ENCODE peak calls at places on chromosome 15, in ten cellular contexts. One of them, this sample, is unnamed.

GRCh38 chr15:60370804-60371700 is 26.7 kb downstream of the ANXA2 start:
- DNase-seq in GM10248: no peak
- DNase-seq in coronary artery: peak; percentile 95
- DNase-seq in OCI-LY7: no peak
- DNase-seq in astrocyte of the spinal cord: peak; percentile 99
- DNase-seq in CD4-positive, alpha-beta T cell: no peak
- DNase-seq in endodermal cell: peak; percentile 22
- DNase-seq in osteocyte: peak; percentile 95
- DNase-seq in AG04450: peak; percentile 94
- DNase-seq in GM06990: no peak
- DNase-seq in this sample: peak; percentile 45

GRCh38 chr15:70420421-70421196 is 322.9 kb upstream of the TLE3 start:
- DNase-seq in coronary artery: no peak
- DNase-seq in endodermal cell: peak; percentile 84
- DNase-seq in OCI-LY7: no peak
- DNase-seq in GM10248: no peak
- DNase-seq in GM06990: no peak
- DNase-seq in osteocyte: no peak
- DNase-seq in AG04450: no peak
- DNase-seq in astrocyte of the spinal cord: no peak
- DNase-seq in CD4-positive, alpha-beta T cell: no peak
- DNase-seq in this sample: no peak

GRCh38 chr15:71603379-71603778 is 207.0 kb upstream of the NR2E3 start:
- DNase-seq in coronary artery: no peak
- DNase-seq in GM06990: no peak
- DNase-seq in astrocyte of the spinal cord: no peak
- DNase-seq in GM10248: no peak
- DNase-seq in AG04450: no peak
- DNase-seq in osteocyte: no peak
- DNase-seq in CD4-positive, alpha-beta T cell: no peak
- DNase-seq in endodermal cell: no peak
- DNase-seq in OCI-LY7: no peak
- DNase-seq in this sample: no peak

GRCh38 chr15:40873625-40874561 is at the start of gene RHOV:
- DNase-seq in GM06990: peak; percentile 78
- DNase-seq in OCI-LY7: peak; percentile 72
- DNase-seq in endodermal cell: peak; percentile 96
- DNase-seq in AG04450: no peak
- DNase-seq in coronary artery: no peak
- DNase-seq in CD4-positive, alpha-beta T cell: peak; percentile 19
- DNase-seq in astrocyte of the spinal cord: peak; percentile 35
- DNase-seq in GM10248: peak; percentile 84
- DNase-seq in osteocyte: no peak
- DNase-seq in this sample: peak; percentile 63

GRCh38 chr15:74517096-74517495 is 23.9 kb upstream of the ARID3B start:
- DNase-seq in OCI-LY7: no peak
- DNase-seq in endodermal cell: no peak
- DNase-seq in CD4-positive, alpha-beta T cell: no peak
- DNase-seq in astrocyte of the spinal cord: no peak
- DNase-seq in osteocyte: no peak
- DNase-seq in GM06990: no peak
- DNase-seq in AG04450: no peak
- DNase-seq in GM10248: no peak
- DNase-seq in coronary artery: no peak
- DNase-seq in this sample: no peak

GRCh38 chr15:70494861-70495571 is 268.3 kb downstream of the UACA start:
- DNase-seq in GM06990: no peak
- DNase-seq in AG04450: peak; percentile 82
- DNase-seq in GM10248: no peak
- DNase-seq in osteocyte: no peak
- DNase-seq in OCI-LY7: no peak
- DNase-seq in CD4-positive, alpha-beta T cell: no peak
- DNase-seq in astrocyte of the spinal cord: peak; percentile 89
- DNase-seq in endodermal cell: peak; percentile 65
- DNase-seq in coronary artery: no peak
- DNase-seq in this sample: peak; percentile 82

GRCh38 chr15:46933332-46933731 is 784.0 kb upstream of the SEMA6D start:
- DNase-seq in GM10248: no peak
- DNase-seq in AG04450: no peak
- DNase-seq in osteocyte: no peak
- DNase-seq in GM06990: no peak
- DNase-seq in endodermal cell: no peak
- DNase-seq in OCI-LY7: no peak
- DNase-seq in coronary artery: no peak
- DNase-seq in astrocyte of the spinal cord: no peak
- DNase-seq in CD4-positive, alpha-beta T cell: no peak
- DNase-seq in this sample: no peak

GRCh38 chr15:96699871-96700401 is 369.4 kb downstream of the NR2F2 start:
- DNase-seq in astrocyte of the spinal cord: no peak
- DNase-seq in AG04450: no peak
- DNase-seq in GM06990: no peak
- DNase-seq in GM10248: no peak
- DNase-seq in endodermal cell: peak; percentile 79
- DNase-seq in osteocyte: no peak
- DNase-seq in OCI-LY7: no peak
- DNase-seq in CD4-positive, alpha-beta T cell: no peak
- DNase-seq in coronary artery: no peak
- DNase-seq in this sample: no peak

DNA sequence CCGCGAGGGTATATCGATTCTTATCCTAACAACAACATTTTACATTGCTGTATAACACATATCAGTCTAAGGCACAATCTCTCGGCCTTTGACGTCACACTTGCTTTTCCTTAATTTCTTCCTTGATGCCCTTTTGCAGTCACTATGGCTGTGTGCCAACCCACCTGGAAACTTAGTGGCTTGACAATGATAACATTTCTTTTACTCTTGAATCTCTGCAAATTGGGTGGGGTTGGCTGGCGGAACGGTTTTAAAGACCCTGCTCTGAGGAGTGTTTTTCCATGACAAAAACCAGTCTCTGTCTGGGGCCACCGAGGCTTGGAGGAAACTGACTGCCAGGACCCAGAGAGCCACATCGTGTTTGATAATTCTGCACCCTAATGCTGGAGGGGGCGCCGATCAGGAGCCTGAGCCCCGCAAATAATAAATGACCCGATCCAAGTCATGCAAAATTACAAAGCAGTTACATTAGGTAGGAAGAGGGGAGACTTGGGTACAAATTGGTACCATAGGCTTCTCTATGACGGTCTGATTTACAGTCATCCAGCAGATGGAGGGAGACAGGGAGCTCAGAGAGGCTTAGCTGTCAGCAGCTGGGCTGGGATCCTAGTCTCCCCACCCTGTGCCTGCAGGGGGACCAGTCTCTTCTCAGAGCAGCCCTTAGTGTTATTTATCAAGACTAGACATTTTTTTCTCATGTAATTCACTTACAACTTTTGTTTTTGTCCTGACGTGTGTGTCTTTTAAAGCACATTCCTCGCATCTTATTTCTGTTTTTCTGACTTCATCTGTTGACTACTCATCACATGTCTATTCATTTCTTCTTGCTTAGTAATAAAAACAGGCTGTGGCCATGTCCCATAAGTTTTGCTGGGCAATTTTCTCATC is 115.8 kb downstream of the KLF13 start:
- DNase-seq in osteocyte: peak; percentile 85
- DNase-seq in astrocyte of the spinal cord: peak; percentile 84
- DNase-seq in CD4-positive, alpha-beta T cell: no peak
- DNase-seq in GM06990: no peak
- DNase-seq in OCI-LY7: peak; percentile 77
- DNase-seq in AG04450: peak; percentile 78
- DNase-seq in GM10248: no peak
- DNase-seq in coronary artery: no peak
- DNase-seq in endodermal cell: peak; percentile 72
- DNase-seq in this sample: peak; percentile 50
- TF ChIP-seq CTCF in osteocyte: peak; percentile 52
- TF ChIP-seq CTCF in astrocyte of the spinal cord: peak; percentile 29
- TF ChIP-seq CTCF in CD4-positive, alpha-beta T cell: no peak
- TF ChIP-seq CTCF in GM06990: peak; percentile 11
- TF ChIP-seq CTCF in OCI-LY7: peak; percentile 74
- TF ChIP-seq CTCF in AG04450: peak; percentile 49
- TF ChIP-seq CTCF in GM10248: no peak
- TF ChIP-seq CTCF in coronary artery: no peak
- TF ChIP-seq CTCF in endodermal cell: peak; percentile 70
- TF ChIP-seq CTCF in this sample: no peak

DNA sequence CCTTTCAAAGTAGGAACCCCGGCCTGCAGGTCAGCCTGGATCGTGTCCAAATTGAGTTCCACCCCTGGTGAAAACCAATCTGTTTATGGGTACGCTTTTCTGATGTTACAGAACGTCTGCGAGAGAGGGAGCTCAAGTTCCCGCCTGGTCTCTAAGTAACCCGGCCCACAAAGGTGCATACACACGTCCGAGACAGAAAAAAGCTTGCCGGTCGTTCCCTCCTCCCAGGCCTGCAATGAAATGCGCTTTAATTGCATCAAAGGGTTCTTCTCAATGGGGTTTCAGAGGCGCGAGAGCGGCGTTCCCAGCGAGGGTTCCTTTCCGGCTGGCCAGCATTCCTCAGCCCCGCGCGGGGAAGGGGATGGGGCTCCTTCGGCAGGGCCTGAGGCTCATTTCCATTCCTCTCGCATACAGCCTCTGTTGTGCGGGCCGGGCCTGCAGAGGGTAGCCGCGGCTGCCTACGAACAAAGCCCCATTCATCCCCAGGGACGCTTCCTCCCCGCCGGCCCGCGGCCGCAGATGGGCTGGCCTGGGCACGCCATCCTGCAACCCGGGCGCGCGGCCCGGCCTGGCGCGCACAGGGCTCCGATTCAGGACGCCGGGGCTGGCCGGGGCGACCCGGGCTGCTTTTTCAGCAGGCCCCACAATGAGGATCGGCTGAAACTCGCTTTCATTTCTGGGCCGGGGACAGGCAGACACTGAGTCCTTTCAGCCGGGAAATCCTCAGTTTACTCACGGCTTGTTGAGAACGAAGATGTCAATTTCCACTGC is 138.3 kb downstream of the TMCO5A start:
- DNase-seq in endodermal cell: peak; percentile 96
- DNase-seq in astrocyte of the spinal cord: peak; percentile 87
- DNase-seq in GM06990: peak; percentile 81
- DNase-seq in GM10248: peak; percentile 47
- DNase-seq in OCI-LY7: peak; percentile 92
- DNase-seq in CD4-positive, alpha-beta T cell: no peak
- DNase-seq in AG04450: no peak
- DNase-seq in osteocyte: peak; percentile 90
- DNase-seq in coronary artery: peak; percentile 79
- DNase-seq in this sample: peak; percentile 43
- TF ChIP-seq CTCF in endodermal cell: peak; percentile 48
- TF ChIP-seq CTCF in astrocyte of the spinal cord: peak; percentile 22
- TF ChIP-seq CTCF in GM06990: peak; percentile 46
- TF ChIP-seq CTCF in GM10248: peak; percentile 32
- TF ChIP-seq CTCF in OCI-LY7: peak; percentile 71
- TF ChIP-seq CTCF in CD4-positive, alpha-beta T cell: no peak
- TF ChIP-seq CTCF in AG04450: peak; percentile 41
- TF ChIP-seq CTCF in osteocyte: peak; percentile 34
- TF ChIP-seq CTCF in coronary artery: no peak
- TF ChIP-seq CTCF in this sample: no peak

DNA sequence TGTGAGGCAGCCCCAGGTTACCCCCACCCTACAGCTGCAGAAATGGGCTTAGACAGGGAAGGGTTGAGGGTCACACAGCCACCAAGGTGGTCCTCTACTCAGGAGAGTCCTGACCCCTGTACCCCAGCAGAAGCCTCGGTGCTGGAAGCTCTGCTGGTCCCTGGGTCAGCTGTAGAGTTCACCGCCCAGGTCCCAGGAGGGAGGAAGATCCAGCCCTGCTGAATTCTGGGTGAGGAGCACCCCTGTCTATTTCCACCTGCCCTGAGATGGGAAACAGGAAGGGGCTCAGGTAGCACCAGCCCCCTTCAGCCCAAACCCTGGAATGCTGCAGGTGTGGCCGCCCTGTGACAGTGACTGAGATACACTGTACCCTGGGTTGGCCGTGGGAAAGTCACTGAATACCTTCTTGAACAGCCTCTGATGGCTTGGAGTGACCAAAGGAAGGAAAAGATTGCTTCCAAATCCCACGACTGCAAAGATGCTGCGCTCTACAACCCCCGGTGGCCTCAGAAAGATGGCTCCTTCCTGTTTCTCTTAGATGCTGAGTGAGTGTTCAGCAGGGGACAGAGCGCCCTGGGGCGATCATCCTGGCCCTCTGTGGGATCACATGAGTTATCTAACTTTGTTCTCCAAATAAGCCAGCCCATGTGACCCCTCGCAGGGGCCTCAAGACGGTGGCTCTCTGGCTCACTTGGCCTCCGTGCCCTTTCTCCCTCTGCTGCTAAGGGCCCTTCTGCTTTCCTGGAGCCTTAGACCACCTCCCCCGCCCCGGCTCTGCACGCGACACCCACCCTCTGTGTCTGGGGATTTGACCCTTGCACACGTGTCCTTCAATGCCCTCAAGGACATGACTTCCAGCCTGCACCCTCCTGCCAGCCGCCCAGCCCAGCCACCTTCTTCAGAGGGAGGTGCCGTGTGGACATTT is 141.9 kb downstream of the NSMCE3 start:
- DNase-seq in GM10248: no peak
- DNase-seq in OCI-LY7: no peak
- DNase-seq in AG04450: no peak
- DNase-seq in osteocyte: no peak
- DNase-seq in CD4-positive, alpha-beta T cell: no peak
- DNase-seq in coronary artery: no peak
- DNase-seq in GM06990: no peak
- DNase-seq in astrocyte of the spinal cord: no peak
- DNase-seq in endodermal cell: no peak
- DNase-seq in this sample: no peak
- TF ChIP-seq CTCF in GM10248: no peak
- TF ChIP-seq CTCF in OCI-LY7: no peak
- TF ChIP-seq CTCF in AG04450: no peak
- TF ChIP-seq CTCF in osteocyte: no peak
- TF ChIP-seq CTCF in CD4-positive, alpha-beta T cell: no peak
- TF ChIP-seq CTCF in coronary artery: no peak
- TF ChIP-seq CTCF in GM06990: no peak
- TF ChIP-seq CTCF in astrocyte of the spinal cord: no peak
- TF ChIP-seq CTCF in endodermal cell: peak; percentile 4
- TF ChIP-seq CTCF in this sample: no peak

GRCh38 chr15:48409623-48410022 is 78.4 kb downstream of the DUT start:
- DNase-seq in OCI-LY7: no peak
- DNase-seq in CD4-positive, alpha-beta T cell: no peak
- DNase-seq in AG04450: no peak
- DNase-seq in osteocyte: no peak
- DNase-seq in endodermal cell: no peak
- DNase-seq in GM10248: no peak
- DNase-seq in coronary artery: no peak
- DNase-seq in GM06990: no peak
- DNase-seq in astrocyte of the spinal cord: no peak
- DNase-seq in this sample: no peak

GRCh38 chr15:48406240-48406891 is 75.1 kb downstream of the DUT start:
- DNase-seq in endodermal cell: no peak
- DNase-seq in GM06990: no peak
- DNase-seq in CD4-positive, alpha-beta T cell: no peak
- DNase-seq in AG04450: no peak
- DNase-seq in osteocyte: no peak
- DNase-seq in coronary artery: no peak
- DNase-seq in GM10248: no peak
- DNase-seq in astrocyte of the spinal cord: no peak
- DNase-seq in OCI-LY7: no peak
- DNase-seq in this sample: no peak

GRCh38 chr15:48408337-48408736 is 77.1 kb downstream of the DUT start:
- DNase-seq in CD4-positive, alpha-beta T cell: no peak
- DNase-seq in GM06990: no peak
- DNase-seq in AG04450: no peak
- DNase-seq in GM10248: no peak
- DNase-seq in OCI-LY7: no peak
- DNase-seq in astrocyte of the spinal cord: no peak
- DNase-seq in osteocyte: no peak
- DNase-seq in coronary artery: no peak
- DNase-seq in endodermal cell: no peak
- DNase-seq in this sample: no peak

GRCh38 chr15:48402778-48403177 is 71.5 kb downstream of the DUT start:
- DNase-seq in osteocyte: no peak
- DNase-seq in endodermal cell: no peak
- DNase-seq in astrocyte of the spinal cord: no peak
- DNase-seq in CD4-positive, alpha-beta T cell: no peak
- DNase-seq in AG04450: no peak
- DNase-seq in GM06990: peak; percentile 42
- DNase-seq in GM10248: no peak
- DNase-seq in coronary artery: no peak
- DNase-seq in OCI-LY7: no peak
- DNase-seq in this sample: no peak

GRCh38 chr15:48406911-48407310 is 75.7 kb downstream of the DUT start:
- DNase-seq in endodermal cell: peak; percentile 59
- DNase-seq in GM10248: no peak
- DNase-seq in CD4-positive, alpha-beta T cell: no peak
- DNase-seq in osteocyte: no peak
- DNase-seq in OCI-LY7: no peak
- DNase-seq in coronary artery: no peak
- DNase-seq in AG04450: no peak
- DNase-seq in astrocyte of the spinal cord: no peak
- DNase-seq in GM06990: no peak
- DNase-seq in this sample: peak; percentile 9
- TF ChIP-seq CTCF in endodermal cell: peak; percentile 68
- TF ChIP-seq CTCF in GM10248: no peak
- TF ChIP-seq CTCF in CD4-positive, alpha-beta T cell: no peak
- TF ChIP-seq CTCF in osteocyte: peak; percentile 35
- TF ChIP-seq CTCF in OCI-LY7: peak; percentile 49
- TF ChIP-seq CTCF in coronary artery: no peak
- TF ChIP-seq CTCF in AG04450: peak; percentile 33
- TF ChIP-seq CTCF in astrocyte of the spinal cord: peak; percentile 34
- TF ChIP-seq CTCF in GM06990: peak; percentile 20
- TF ChIP-seq CTCF in this sample: no peak